ENCODE peak calls at places on chromosomes 13 and 19, in nine cellular contexts. R, Y, V, K, T, Z, G, S and M are unnamed samples.

GRCh38 chr13:112855859-112856258 is 113.2 kb upstream of the MCF2L start:
- DNase-seq in K (no peak), V (no peak), Z (no peak), T (no peak), G (no peak), R (peak; percentile 33), S (no peak), Y (no peak), M (no peak)

GRCh38 chr13:99496322-99497142 is 4.7 kb upstream of the TM9SF2 start:
- DNase-seq in K (no peak), R (no peak), V (peak; percentile 6), Z (peak; percentile 26), S (peak; percentile 20), T (no peak), Y (peak; percentile 84), G (no peak), M (peak; percentile 91)

GRCh38 chr13:97030705-97031452 is 36.6 kb upstream of the OXGR1 start:
- DNase-seq in K (peak; percentile 8), Y (no peak), T (no peak), V (peak; percentile 52), R (no peak), S (peak; percentile 83), G (peak; percentile 55), Z (no peak), M (no peak)

GRCh38 chr13:20441066-20441465 is 84.6 kb downstream of the CRYL1 start:
- DNase-seq in S (no peak), K (no peak), Z (no peak), V (no peak), Y (no peak), G (no peak), T (no peak), R (no peak), M (no peak)

GRCh38 chr13:20565120-20565736 is 1.7 kb upstream of the IFT88 start:
- DNase-seq in K (no peak), T (no peak), R (no peak), Y (no peak), S (no peak), Z (no peak), G (no peak), V (no peak), M (no peak)

GRCh38 chr19:53870485-53870844 is 2.8 kb downstream of the MYADM start:
- DNase-seq in T (no peak), R (peak; percentile 78), K (no peak), S (no peak), V (no peak), Z (no peak), G (peak; percentile 44), Y (no peak), M (no peak)

GRCh38 chr13:44169018-44169909 is 204.4 kb upstream of the SERP2 start:
- DNase-seq in G (no peak), V (no peak), Z (no peak), T (no peak), R (no peak), K (no peak), Y (no peak), S (no peak), M (no peak)

GRCh38 chr13:84962141-84962750 is 837.0 kb downstream of the SLITRK6 start:
- DNase-seq in G (no peak), K (no peak), R (peak; percentile 51), V (no peak), Y (no peak), T (no peak), S (no peak), Z (no peak), M (no peak)

GRCh38 chr19:39837978-39838377 is 4.0 kb upstream of the DYRK1B start:
- DNase-seq in Z (no peak), V (no peak), Y (no peak), T (no peak), R (no peak), S (no peak), G (no peak), K (no peak), M (no peak)

GRCh38 chr13:29922896-29923295 is 72.5 kb upstream of the UBL3 start:
- DNase-seq in K (no peak), G (no peak), R (no peak), V (peak; percentile 81), Y (no peak), T (peak; percentile 49), S (peak; percentile 67), Z (no peak), M (peak; percentile 61)

GRCh38 chr19:52602931-52603330 is 32.8 kb downstream of the ZNF701 start:
- DNase-seq in Y (no peak), K (no peak), G (no peak), S (no peak), T (no peak), R (no peak), Z (no peak), V (no peak), M (no peak)

GRCh38 chr19:18633321-18633720 is 3.5 kb upstream of the KLHL26 start:
- DNase-seq in T (no peak), Y (no peak), G (no peak), R (no peak), K (no peak), Z (no peak), S (no peak), V (no peak), M (no peak)

GRCh38 chr19:4744451-4745170 is 21.0 kb upstream of the DPP9 start:
- DNase-seq in K (no peak), V (peak; percentile 91), S (peak; percentile 97), Z (no peak), R (no peak), G (peak; percentile 74), T (peak; percentile 81), Y (no peak), M (peak; percentile 75)

GRCh38 chr13:46684287-46685001 is 112.5 kb downstream of the ESD start:
- DNase-seq in R (no peak), G (no peak), Z (no peak), Y (no peak), K (peak; percentile 23), T (no peak), S (peak; percentile 70), V (no peak), M (no peak)

GRCh38 chr19:10452726-10453620 is 32.6 kb downstream of the PDE4A start:
- DNase-seq in S (no peak), V (no peak), G (no peak), T (no peak), Y (no peak), R (no peak), K (no peak), Z (no peak), M (no peak)

DNA sequence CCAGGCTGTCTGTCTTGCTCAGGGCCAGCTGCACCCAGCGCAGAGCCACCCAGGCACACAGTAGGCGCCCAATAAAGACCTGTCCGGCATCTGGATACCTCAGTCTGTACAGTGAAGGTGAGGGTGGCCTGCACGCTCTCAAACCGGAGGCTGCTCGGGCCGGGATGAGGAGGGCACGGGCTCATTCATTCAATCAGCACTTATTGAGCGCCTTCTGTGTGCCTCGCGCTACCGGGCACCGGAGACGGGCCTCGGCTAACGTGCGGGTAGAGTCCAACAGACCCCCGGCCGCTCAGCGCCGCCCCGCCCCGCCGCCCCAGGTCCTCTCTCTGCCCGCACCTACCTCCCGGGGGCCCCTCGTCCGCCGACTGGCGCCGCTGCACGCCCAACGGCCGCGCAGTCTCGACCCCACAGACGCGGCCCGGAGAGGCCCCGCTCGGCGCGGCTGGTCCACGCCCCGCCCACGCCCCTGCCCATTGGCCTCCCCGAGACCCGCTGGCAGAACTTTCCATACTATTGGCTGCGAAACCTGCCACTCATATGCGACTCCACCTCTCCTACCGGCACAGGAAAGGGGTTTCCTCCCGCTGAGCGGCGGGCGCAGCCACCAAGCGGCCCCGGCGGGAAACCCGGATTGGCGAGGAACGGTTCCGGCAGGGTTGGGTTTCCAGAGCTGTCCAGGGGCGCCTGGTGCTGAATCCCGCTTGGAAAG is at the start of gene SLC39A3:
- DNase-seq in Y (peak; percentile 99), K (peak; percentile 99), T (peak; percentile 94), G (peak; percentile 98), Z (peak; percentile 94), V (peak; percentile 96), S (peak; percentile 99), R (peak; percentile 98), M (peak; percentile 96)
- H3K4me3 ChIP-seq in Y (peak within 1 kb of the TSS; percentile 79), K (peak within 1 kb of the TSS; percentile 93), T (peak within 1 kb of the TSS; percentile 83), G (peak within 1 kb of the TSS; percentile 81), Z (peak within 1 kb of the TSS; percentile 96), V (peak within 1 kb of the TSS; percentile 86), S (peak within 1 kb of the TSS; percentile 79), R (peak within 1 kb of the TSS; percentile 91), M (peak within 1 kb of the TSS; percentile 70)

GRCh38 chr19:13986348-13986904 is 19.7 kb downstream of the RFX1 start:
- DNase-seq in G (peak; percentile 42), Y (peak; percentile 90), S (peak; percentile 77), V (no peak), T (no peak), R (peak; percentile 95), Z (peak; percentile 85), K (no peak), M (no peak)

GRCh38 chr19:13987101-13987890 is 18.8 kb downstream of the RFX1 start:
- DNase-seq in G (no peak), T (no peak), R (peak; percentile 81), V (no peak), Z (no peak), Y (no peak), S (no peak), K (no peak), M (no peak)

GRCh38 chr19:13984186-13984585 is 21.9 kb downstream of the RFX1 start:
- DNase-seq in V (no peak), G (no peak), K (no peak), Y (no peak), S (no peak), R (no peak), Z (no peak), T (no peak), M (no peak)

GRCh38 chr19:13984875-13985741 is 21.0 kb downstream of the RFX1 start:
- DNase-seq in G (no peak), Z (no peak), T (no peak), R (no peak), K (no peak), S (no peak), Y (no peak), V (no peak), M (no peak)

GRCh38 chr19:13985771-13986347 is 20.3 kb downstream of the RFX1 start:
- DNase-seq in G (no peak), R (no peak), V (no peak), T (no peak), Y (no peak), Z (no peak), K (no peak), S (no peak), M (no peak)
- H3K4me3 ChIP-seq in G (no peak overlapping the region), R (no peak overlapping the region), V (no peak overlapping the region), T (no peak overlapping the region), Y (no peak overlapping the region), Z (no peak overlapping the region), K (no peak overlapping the region), S (no peak overlapping the region), M (no peak overlapping the region)

DNA sequence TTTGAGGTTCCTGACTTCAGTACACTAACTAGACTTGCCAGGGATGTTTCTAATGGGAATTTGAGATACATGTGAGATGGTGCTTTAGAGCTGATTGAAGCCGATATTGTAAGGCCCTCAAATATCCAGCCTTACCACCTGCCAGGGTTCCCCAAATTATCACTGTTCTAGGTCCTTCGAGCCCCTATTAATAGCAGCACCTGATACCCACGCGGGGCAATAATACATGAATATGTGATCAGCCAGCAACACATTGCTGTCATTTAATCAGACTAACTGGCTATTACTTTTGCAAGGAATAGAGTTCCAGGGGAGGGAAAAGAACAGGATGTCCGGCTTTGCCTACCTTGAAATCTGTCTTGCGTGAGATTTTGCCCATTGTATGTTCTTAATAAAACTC is 5.1 kb downstream of the RGCC start:
- DNase-seq in R (no peak), V (no peak), Y (no peak), T (no peak), Z (no peak), G (no peak), K (no peak), S (no peak), M (no peak)
- H3K4me3 ChIP-seq in R (no peak overlapping the region), V (no peak overlapping the region), Y (no peak overlapping the region), T (no peak overlapping the region), Z (peak overlapping the region; percentile 15), G (no peak overlapping the region), K (no peak overlapping the region), S (no peak overlapping the region), M (no peak overlapping the region)

GRCh38 chr19:3060852-3061182 is 1.5 kb downstream of the TLE5 start:
- DNase-seq in K (no peak), T (no peak), R (no peak), Y (no peak), Z (no peak), G (no peak), S (no peak), V (no peak), M (no peak)
- H3K4me3 ChIP-seq in K (peak overlapping the region; percentile 66), T (peak overlapping the region; percentile 88), R (no peak overlapping the region), Y (peak overlapping the region; percentile 85), Z (peak overlapping the region; percentile 86), G (peak overlapping the region; percentile 96), S (peak overlapping the region; percentile 61), V (peak overlapping the region; percentile 81), M (peak overlapping the region; percentile 67)